ENCODE peak calls at places on chromosomes 11 and 22, in ten cellular contexts. Q, F, O, E, X, T, V, A, M and C are unnamed samples.
A peak's percentile ranks its signal among the peaks of the same experiment; 100 is the strongest.

GRCh38 chr11:133906746-133907145 is 50.0 kb downstream of the IGSF9B start:
- DNase-seq in F (no peak), O (no peak), X (no peak), E (no peak), V (no peak), Q (no peak), T (no peak), A (peak; percentile 56), M (no peak), C (no peak)

GRCh38 chr22:26374645-26375044 is 54.4 kb upstream of the ASPHD2 start:
- DNase-seq in X (no peak), M (no peak), V (no peak), Q (no peak), F (no peak), O (no peak), A (no peak), E (no peak), T (no peak), C (no peak)

GRCh38 chr22:46577361-46578249 is 40.2 kb upstream of the CELSR1 start:
- DNase-seq in X (no peak), T (peak; percentile 87), M (no peak), F (peak; percentile 48), A (peak; percentile 86), E (no peak), V (no peak), O (no peak), Q (peak; percentile 37), C (no peak)

GRCh38 chr11:8294251-8294935 is 30.7 kb upstream of the LMO1 start:
- DNase-seq in F (no peak), Q (no peak), O (no peak), E (no peak), X (no peak), M (no peak), T (no peak), A (peak; percentile 25), V (no peak), C (no peak)

GRCh38 chr11:2806351-2807058 is 79.1 kb downstream of the CDKN1C start:
- DNase-seq in E (no peak), T (peak; percentile 64), Q (peak; percentile 17), O (peak; percentile 16), A (peak; percentile 66), V (no peak), M (peak; percentile 28), X (no peak), F (peak; percentile 9), C (no peak)

GRCh38 chr11:105588001-105588400 is 21.9 kb upstream of the GRIA4 start:
- DNase-seq in M (no peak), A (no peak), V (no peak), F (no peak), Q (no peak), T (no peak), E (no peak), O (no peak), X (peak; percentile 83), C (no peak)

GRCh38 chr11:111364503-111364902 is 14.6 kb downstream of the POU2AF1 start:
- DNase-seq in F (no peak), X (no peak), A (no peak), T (no peak), M (no peak), V (no peak), O (no peak), E (no peak), Q (no peak), C (no peak)

GRCh38 chr11:16690061-16690460 is 48.4 kb upstream of the C11orf58 start:
- DNase-seq in Q (no peak), M (no peak), A (no peak), O (no peak), V (no peak), T (no peak), F (no peak), X (no peak), E (no peak), C (no peak)

GRCh38 chr11:95088946-95089619 is 563 bp upstream of the ENDOD1 start:
- DNase-seq in M (no peak), F (peak; percentile 43), T (no peak), V (no peak), Q (no peak), E (no peak), O (no peak), A (no peak), X (no peak), C (no peak)

GRCh38 chr11:34395916-34396555 is 38.2 kb upstream of the ABTB2 start:
- DNase-seq in M (no peak), E (peak; percentile 24), F (no peak), X (peak; percentile 74), Q (no peak), A (no peak), T (no peak), O (no peak), V (no peak), C (peak; percentile 76)

GRCh38 chr11:121671276-121672168 is 218.8 kb upstream of the SORL1-AS1 start:
- DNase-seq in Q (no peak), V (no peak), M (no peak), T (no peak), F (no peak), E (no peak), X (peak; percentile 49), O (peak; percentile 68), A (no peak), C (no peak)

GRCh38 chr22:45785458-45785857 is 113.8 kb downstream of the ATXN10 start:
- DNase-seq in Q (no peak), X (peak; percentile 44), F (peak; percentile 54), A (no peak), V (no peak), M (no peak), T (no peak), O (no peak), E (peak; percentile 31), C (peak; percentile 60)

GRCh38 chr11:120578591-120579154 is 67.1 kb downstream of the GRIK4 start:
- DNase-seq in X (no peak), E (no peak), T (peak; percentile 77), A (no peak), M (no peak), F (no peak), Q (no peak), V (no peak), O (no peak), C (no peak)

GRCh38 chr11:2510626-2511402 is 66.0 kb downstream of the KCNQ1 start:
- DNase-seq in F (no peak), O (peak; percentile 35), V (no peak), T (peak; percentile 36), X (no peak), E (no peak), A (peak; percentile 42), M (no peak), Q (peak; percentile 16), C (no peak)

GRCh38 chr22:43014876-43015676 is at the start of gene PACSIN2:
- DNase-seq in X (peak; percentile 97), M (peak; percentile 100), O (peak; percentile 100), A (peak; percentile 100), E (peak; percentile 93), F (peak; percentile 99), V (peak; percentile 82), Q (peak; percentile 100), T (peak; percentile 100), C (peak; percentile 100)

DNA sequence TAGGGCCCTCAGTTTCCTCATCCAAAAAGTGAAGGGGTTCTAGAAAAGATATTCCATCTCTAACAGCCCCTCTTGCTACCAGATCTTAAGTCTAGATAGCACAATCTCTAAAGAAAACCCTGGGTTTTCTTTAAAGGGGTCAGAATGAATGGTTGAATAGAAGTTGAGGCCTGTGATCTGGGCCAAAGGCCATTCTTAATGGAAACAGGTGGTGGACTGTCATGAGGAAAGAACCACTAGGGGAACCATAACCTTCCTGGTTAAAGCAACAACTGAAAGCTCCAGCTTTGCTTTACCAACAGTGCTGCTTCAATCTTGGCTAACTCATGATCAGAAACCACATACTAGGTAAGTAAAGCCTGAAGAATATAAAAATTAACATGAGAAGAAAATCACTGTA is 1.8 kb downstream of the CELF1 start:
- DNase-seq in Q (no peak), E (peak; percentile 45), T (no peak), M (no peak), V (no peak), F (no peak), X (peak; percentile 48), O (no peak), A (no peak), C (no peak)
- TF ChIP-seq CTCF in Q (no peak), E (no peak), T (no peak), M (no peak), V (peak; percentile 63), F (no peak), X (peak; percentile 32), O (no peak), A (no peak), C (peak; percentile 28)

GRCh38 chr11:67118801-67119576 is at the start of gene KDM2A:
- DNase-seq in F (peak; percentile 99), Q (peak; percentile 99), M (peak; percentile 99), A (peak; percentile 100), E (peak; percentile 100), O (peak; percentile 99), T (peak; percentile 100), X (peak; percentile 99), V (peak; percentile 95), C (peak; percentile 99)

GRCh38 chr11:67119577-67120391 is 721 bp downstream of the KDM2A start:
- DNase-seq in Q (peak; percentile 21), T (peak; percentile 67), M (peak; percentile 21), X (no peak), E (peak; percentile 48), F (peak; percentile 44), A (peak; percentile 84), O (peak; percentile 52), V (no peak), C (peak; percentile 17)

GRCh38 chr11:67117667-67118058 is 1.4 kb upstream of the KDM2A start:
- DNase-seq in O (no peak), Q (peak; percentile 28), E (no peak), F (peak; percentile 7), T (peak; percentile 91), A (peak; percentile 90), M (peak; percentile 36), X (no peak), V (no peak), C (no peak)

GRCh38 chr11:67117176-67117575 is 1.9 kb upstream of the KDM2A start:
- DNase-seq in V (no peak), T (no peak), X (no peak), A (no peak), E (no peak), F (no peak), O (no peak), Q (no peak), M (no peak), C (no peak)

GRCh38 chr11:67118059-67118766 is 850 bp upstream of the KDM2A start:
- DNase-seq in A (peak; percentile 92), O (peak; percentile 45), F (peak; percentile 39), T (peak; percentile 91), V (no peak), Q (peak; percentile 53), X (no peak), E (peak; percentile 38), M (peak; percentile 51), C (peak; percentile 19)
- TF ChIP-seq POLR2A in A (no peak), O (no peak), F (no peak), T (peak; percentile 35), V (peak; percentile 79), Q (peak; percentile 11), X (peak; percentile 33), E (peak; percentile 25), M (no peak), C (no peak)

GRCh38 chr11:69891421-69892236 is 72.4 kb upstream of the FGF3 start:
- DNase-seq in F (no peak), V (no peak), M (no peak), O (no peak), A (no peak), Q (no peak), X (peak; percentile 51), E (no peak), T (peak; percentile 65), C (no peak)
- TF ChIP-seq CTCF in F (no peak), V (no peak), M (no peak), O (no peak), A (no peak), Q (no peak), X (no peak), E (no peak), T (no peak), C (no peak)

GRCh38 chr11:65915821-65916251 is 3.0 kb downstream of the C11orf68 start:
- DNase-seq in T (peak; percentile 82), Q (peak; percentile 72), F (peak; percentile 58), O (no peak), M (peak; percentile 94), V (no peak), X (peak; percentile 99), E (peak; percentile 98), A (peak; percentile 84), C (peak; percentile 44)
- TF ChIP-seq POLR2A in T (peak; percentile 9), Q (no peak), F (peak; percentile 23), O (no peak), M (peak; percentile 27), V (no peak), X (peak; percentile 75), E (no peak), A (no peak), C (peak; percentile 23)